ENCODE peak calls at places on chromosomes 12 and 14, in seven cellular contexts. One of them, this sample, is unnamed.

GRCh38 chr14:30191639-30192279 is 264.1 kb upstream of the PRKD1 start:
- DNase-seq in activated CD4-positive, alpha-beta T cell treated with anti-CD3 and anti-CD28 coated beads, Interleukin-2, amount 50 U/mL, for 24 hours: no peak
- DNase-seq in GM03348: no peak
- DNase-seq in activated T-cell treated with anti-CD3 and anti-CD28 coated beads for 48 hours: no peak
- DNase-seq in T follicular helper cell: no peak
- DNase-seq in CD8-positive, alpha-beta memory T cell: no peak
- DNase-seq in AG04449: no peak
- DNase-seq in this sample: no peak

GRCh38 chr14:89384636-89385035 is 32.4 kb downstream of the FOXN3 start:
- DNase-seq in CD8-positive, alpha-beta memory T cell: no peak
- DNase-seq in AG04449: no peak
- DNase-seq in activated CD4-positive, alpha-beta T cell treated with anti-CD3 and anti-CD28 coated beads, Interleukin-2, amount 50 U/mL, for 24 hours: no peak
- DNase-seq in T follicular helper cell: no peak
- DNase-seq in activated T-cell treated with anti-CD3 and anti-CD28 coated beads for 48 hours: no peak
- DNase-seq in GM03348: no peak
- DNase-seq in this sample: no peak

GRCh38 chr14:50631408-50631821 is 36.7 kb downstream of the SAV1 start:
- DNase-seq in AG04449: no peak
- DNase-seq in activated T-cell treated with anti-CD3 and anti-CD28 coated beads for 48 hours: no peak
- DNase-seq in CD8-positive, alpha-beta memory T cell: no peak
- DNase-seq in activated CD4-positive, alpha-beta T cell treated with anti-CD3 and anti-CD28 coated beads, Interleukin-2, amount 50 U/mL, for 24 hours: no peak
- DNase-seq in GM03348: no peak
- DNase-seq in T follicular helper cell: no peak
- DNase-seq in this sample: no peak

GRCh38 chr14:42378880-42379279 is 772.2 kb downstream of the LRFN5 start:
- DNase-seq in GM03348: no peak
- DNase-seq in CD8-positive, alpha-beta memory T cell: no peak
- DNase-seq in AG04449: no peak
- DNase-seq in activated CD4-positive, alpha-beta T cell treated with anti-CD3 and anti-CD28 coated beads, Interleukin-2, amount 50 U/mL, for 24 hours: no peak
- DNase-seq in T follicular helper cell: no peak
- DNase-seq in activated T-cell treated with anti-CD3 and anti-CD28 coated beads for 48 hours: no peak
- DNase-seq in this sample: no peak

GRCh38 chr14:95784137-95784536 is 70.2 kb upstream of the TCL1A start:
- DNase-seq in GM03348: peak
- DNase-seq in CD8-positive, alpha-beta memory T cell: no peak
- DNase-seq in T follicular helper cell: no peak
- DNase-seq in activated T-cell treated with anti-CD3 and anti-CD28 coated beads for 48 hours: no peak
- DNase-seq in AG04449: no peak
- DNase-seq in activated CD4-positive, alpha-beta T cell treated with anti-CD3 and anti-CD28 coated beads, Interleukin-2, amount 50 U/mL, for 24 hours: no peak
- DNase-seq in this sample: no peak

GRCh38 chr14:93092606-93093556 is 22.8 kb downstream of the ITPK1 start:
- DNase-seq in T follicular helper cell: no peak
- DNase-seq in activated CD4-positive, alpha-beta T cell treated with anti-CD3 and anti-CD28 coated beads, Interleukin-2, amount 50 U/mL, for 24 hours: no peak
- DNase-seq in activated T-cell treated with anti-CD3 and anti-CD28 coated beads for 48 hours: no peak
- DNase-seq in GM03348: no peak
- DNase-seq in CD8-positive, alpha-beta memory T cell: no peak
- DNase-seq in AG04449: no peak
- DNase-seq in this sample: no peak

GRCh38 chr12:119669744-119670472 is 2.0 kb downstream of the PRKAB1 start:
- DNase-seq in activated CD4-positive, alpha-beta T cell treated with anti-CD3 and anti-CD28 coated beads, Interleukin-2, amount 50 U/mL, for 24 hours: no peak
- DNase-seq in activated T-cell treated with anti-CD3 and anti-CD28 coated beads for 48 hours: no peak
- DNase-seq in CD8-positive, alpha-beta memory T cell: no peak
- DNase-seq in T follicular helper cell: no peak
- DNase-seq in GM03348: no peak
- DNase-seq in AG04449: no peak
- DNase-seq in this sample: no peak

GRCh38 chr14:50061664-50062437 is 54.5 kb downstream of the VCPKMT start:
- DNase-seq in T follicular helper cell: peak
- DNase-seq in CD8-positive, alpha-beta memory T cell: peak
- DNase-seq in AG04449: no peak
- DNase-seq in GM03348: no peak
- DNase-seq in activated T-cell treated with anti-CD3 and anti-CD28 coated beads for 48 hours: peak
- DNase-seq in activated CD4-positive, alpha-beta T cell treated with anti-CD3 and anti-CD28 coated beads, Interleukin-2, amount 50 U/mL, for 24 hours: no peak
- DNase-seq in this sample: no peak

GRCh38 chr14:33949051-33950037 is 1.5 kb downstream of the EGLN3 start:
- DNase-seq in AG04449: no peak
- DNase-seq in GM03348: no peak
- DNase-seq in activated T-cell treated with anti-CD3 and anti-CD28 coated beads for 48 hours: no peak
- DNase-seq in CD8-positive, alpha-beta memory T cell: no peak
- DNase-seq in activated CD4-positive, alpha-beta T cell treated with anti-CD3 and anti-CD28 coated beads, Interleukin-2, amount 50 U/mL, for 24 hours: no peak
- DNase-seq in T follicular helper cell: no peak
- DNase-seq in this sample: no peak

GRCh38 chr12:30694971-30695326 is 720 bp downstream of the IPO8 start:
- DNase-seq in CD8-positive, alpha-beta memory T cell: no peak
- DNase-seq in GM03348: peak
- DNase-seq in activated CD4-positive, alpha-beta T cell treated with anti-CD3 and anti-CD28 coated beads, Interleukin-2, amount 50 U/mL, for 24 hours: peak
- DNase-seq in AG04449: no peak
- DNase-seq in T follicular helper cell: no peak
- DNase-seq in activated T-cell treated with anti-CD3 and anti-CD28 coated beads for 48 hours: no peak
- DNase-seq in this sample: no peak

GRCh38 chr12:75853621-75854020 is 178.0 kb downstream of the PHLDA1 start:
- DNase-seq in T follicular helper cell: no peak
- DNase-seq in AG04449: no peak
- DNase-seq in GM03348: no peak
- DNase-seq in activated T-cell treated with anti-CD3 and anti-CD28 coated beads for 48 hours: no peak
- DNase-seq in activated CD4-positive, alpha-beta T cell treated with anti-CD3 and anti-CD28 coated beads, Interleukin-2, amount 50 U/mL, for 24 hours: no peak
- DNase-seq in CD8-positive, alpha-beta memory T cell: no peak
- DNase-seq in this sample: no peak

GRCh38 chr14:104109121-104109541 is 23.6 kb downstream of the ASPG start:
- DNase-seq in activated T-cell treated with anti-CD3 and anti-CD28 coated beads for 48 hours: no peak
- DNase-seq in T follicular helper cell: no peak
- DNase-seq in AG04449: no peak
- DNase-seq in GM03348: no peak
- DNase-seq in CD8-positive, alpha-beta memory T cell: no peak
- DNase-seq in activated CD4-positive, alpha-beta T cell treated with anti-CD3 and anti-CD28 coated beads, Interleukin-2, amount 50 U/mL, for 24 hours: no peak
- DNase-seq in this sample: no peak

This sample was measured in NCI-H1417 treated with DMSO at 0.1 percent for 48 hours.